ENCODE peak calls at places on chromosomes 12 and 14, in ten cellular contexts. One of them, this sample, is unnamed.

GRCh38 chr12:81668475-81668874 is 90.7 kb downstream of the PPFIA2 start:
- DNase-seq in activated T-helper 9 cell treated with anti-CD3 and anti-CD28 coated beads, Interleukin-2, amount 50 U/mL, for 16 hours: no peak
- DNase-seq in T-cell: no peak
- DNase-seq in T-helper 2 cell: no peak
- DNase-seq in Right ventricle myocardium superior: no peak
- DNase-seq in foreskin fibroblast: no peak
- DNase-seq in lower lobe of right lung: no peak
- DNase-seq in cardiac muscle cell: peak; percentile 89
- DNase-seq in activated T-helper 1 cell treated with anti-CD3 and anti-CD28 coated beads, Interleukin-2, amount 50 U/mL, for 16 hours: no peak
- DNase-seq in effector memory CD4-positive, alpha-beta T cell: no peak
- DNase-seq in this sample: peak; percentile 77

GRCh38 chr12:57454566-57455373 is at the start of gene INHBE:
- DNase-seq in activated T-helper 9 cell treated with anti-CD3 and anti-CD28 coated beads, Interleukin-2, amount 50 U/mL, for 16 hours: no peak
- DNase-seq in T-cell: no peak
- DNase-seq in T-helper 2 cell: no peak
- DNase-seq in Right ventricle myocardium superior: no peak
- DNase-seq in foreskin fibroblast: peak; percentile 80
- DNase-seq in lower lobe of right lung: no peak
- DNase-seq in cardiac muscle cell: peak; percentile 89
- DNase-seq in activated T-helper 1 cell treated with anti-CD3 and anti-CD28 coated beads, Interleukin-2, amount 50 U/mL, for 16 hours: no peak
- DNase-seq in effector memory CD4-positive, alpha-beta T cell: no peak
- DNase-seq in this sample: no peak

GRCh38 chr14:49882826-49883694 is 9.8 kb upstream of the ARF6 start:
- DNase-seq in activated T-helper 9 cell treated with anti-CD3 and anti-CD28 coated beads, Interleukin-2, amount 50 U/mL, for 16 hours: no peak
- DNase-seq in T-cell: no peak
- DNase-seq in T-helper 2 cell: no peak
- DNase-seq in Right ventricle myocardium superior: no peak
- DNase-seq in foreskin fibroblast: no peak
- DNase-seq in lower lobe of right lung: no peak
- DNase-seq in cardiac muscle cell: no peak
- DNase-seq in activated T-helper 1 cell treated with anti-CD3 and anti-CD28 coated beads, Interleukin-2, amount 50 U/mL, for 16 hours: no peak
- DNase-seq in effector memory CD4-positive, alpha-beta T cell: no peak
- DNase-seq in this sample: peak; percentile 63

GRCh38 chr14:44846232-44846824 is 115.4 kb downstream of the KLHL28 start:
- DNase-seq in activated T-helper 9 cell treated with anti-CD3 and anti-CD28 coated beads, Interleukin-2, amount 50 U/mL, for 16 hours: no peak
- DNase-seq in T-cell: no peak
- DNase-seq in T-helper 2 cell: no peak
- DNase-seq in Right ventricle myocardium superior: no peak
- DNase-seq in foreskin fibroblast: peak; percentile 10
- DNase-seq in lower lobe of right lung: no peak
- DNase-seq in cardiac muscle cell: peak; percentile 72
- DNase-seq in activated T-helper 1 cell treated with anti-CD3 and anti-CD28 coated beads, Interleukin-2, amount 50 U/mL, for 16 hours: no peak
- DNase-seq in effector memory CD4-positive, alpha-beta T cell: no peak
- DNase-seq in this sample: peak; percentile 23

GRCh38 chr14:38391334-38391733 is 135.4 kb upstream of the CLEC14A start:
- DNase-seq in activated T-helper 9 cell treated with anti-CD3 and anti-CD28 coated beads, Interleukin-2, amount 50 U/mL, for 16 hours: no peak
- DNase-seq in T-cell: no peak
- DNase-seq in T-helper 2 cell: no peak
- DNase-seq in Right ventricle myocardium superior: no peak
- DNase-seq in foreskin fibroblast: peak; percentile 56
- DNase-seq in lower lobe of right lung: no peak
- DNase-seq in cardiac muscle cell: peak; percentile 56
- DNase-seq in activated T-helper 1 cell treated with anti-CD3 and anti-CD28 coated beads, Interleukin-2, amount 50 U/mL, for 16 hours: no peak
- DNase-seq in effector memory CD4-positive, alpha-beta T cell: no peak
- DNase-seq in this sample: no peak

GRCh38 chr12:6231359-6232268 is 31.4 kb downstream of the CD9 start:
- DNase-seq in activated T-helper 9 cell treated with anti-CD3 and anti-CD28 coated beads, Interleukin-2, amount 50 U/mL, for 16 hours: no peak
- DNase-seq in T-cell: no peak
- DNase-seq in T-helper 2 cell: no peak
- DNase-seq in Right ventricle myocardium superior: no peak
- DNase-seq in foreskin fibroblast: peak; percentile 51
- DNase-seq in lower lobe of right lung: no peak
- DNase-seq in cardiac muscle cell: no peak
- DNase-seq in activated T-helper 1 cell treated with anti-CD3 and anti-CD28 coated beads, Interleukin-2, amount 50 U/mL, for 16 hours: no peak
- DNase-seq in effector memory CD4-positive, alpha-beta T cell: no peak
- DNase-seq in this sample: no peak

GRCh38 chr12:2261708-2262107 is 208.9 kb downstream of the CACNA1C start:
- DNase-seq in activated T-helper 9 cell treated with anti-CD3 and anti-CD28 coated beads, Interleukin-2, amount 50 U/mL, for 16 hours: no peak
- DNase-seq in T-cell: no peak
- DNase-seq in T-helper 2 cell: no peak
- DNase-seq in Right ventricle myocardium superior: no peak
- DNase-seq in foreskin fibroblast: no peak
- DNase-seq in lower lobe of right lung: no peak
- DNase-seq in cardiac muscle cell: no peak
- DNase-seq in activated T-helper 1 cell treated with anti-CD3 and anti-CD28 coated beads, Interleukin-2, amount 50 U/mL, for 16 hours: no peak
- DNase-seq in effector memory CD4-positive, alpha-beta T cell: no peak
- DNase-seq in this sample: no peak

GRCh38 chr12:102232446-102232845 is 34.8 kb upstream of the PMCH start:
- DNase-seq in activated T-helper 9 cell treated with anti-CD3 and anti-CD28 coated beads, Interleukin-2, amount 50 U/mL, for 16 hours: no peak
- DNase-seq in T-cell: no peak
- DNase-seq in T-helper 2 cell: no peak
- DNase-seq in Right ventricle myocardium superior: no peak
- DNase-seq in foreskin fibroblast: peak; percentile 32
- DNase-seq in lower lobe of right lung: no peak
- DNase-seq in cardiac muscle cell: peak; percentile 4
- DNase-seq in activated T-helper 1 cell treated with anti-CD3 and anti-CD28 coated beads, Interleukin-2, amount 50 U/mL, for 16 hours: no peak
- DNase-seq in effector memory CD4-positive, alpha-beta T cell: no peak
- DNase-seq in this sample: no peak

GRCh38 chr12:121131941-121132341 is 735 bp upstream of the P2RX7 start:
- DNase-seq in activated T-helper 9 cell treated with anti-CD3 and anti-CD28 coated beads, Interleukin-2, amount 50 U/mL, for 16 hours: no peak
- DNase-seq in T-cell: no peak
- DNase-seq in T-helper 2 cell: no peak
- DNase-seq in Right ventricle myocardium superior: no peak
- DNase-seq in foreskin fibroblast: no peak
- DNase-seq in lower lobe of right lung: no peak
- DNase-seq in cardiac muscle cell: no peak
- DNase-seq in activated T-helper 1 cell treated with anti-CD3 and anti-CD28 coated beads, Interleukin-2, amount 50 U/mL, for 16 hours: no peak
- DNase-seq in effector memory CD4-positive, alpha-beta T cell: no peak
- DNase-seq in this sample: no peak

GRCh38 chr12:54359762-54360351 is 4.4 kb downstream of the GPR84 start:
- DNase-seq in activated T-helper 9 cell treated with anti-CD3 and anti-CD28 coated beads, Interleukin-2, amount 50 U/mL, for 16 hours: no peak
- DNase-seq in T-cell: no peak
- DNase-seq in T-helper 2 cell: no peak
- DNase-seq in Right ventricle myocardium superior: no peak
- DNase-seq in foreskin fibroblast: no peak
- DNase-seq in lower lobe of right lung: no peak
- DNase-seq in cardiac muscle cell: no peak
- DNase-seq in activated T-helper 1 cell treated with anti-CD3 and anti-CD28 coated beads, Interleukin-2, amount 50 U/mL, for 16 hours: no peak
- DNase-seq in effector memory CD4-positive, alpha-beta T cell: no peak
- DNase-seq in this sample: no peak

GRCh38 chr12:57235012-57235727 is 5.7 kb downstream of the SHMT2 start:
- DNase-seq in activated T-helper 9 cell treated with anti-CD3 and anti-CD28 coated beads, Interleukin-2, amount 50 U/mL, for 16 hours: no peak
- DNase-seq in T-cell: no peak
- DNase-seq in T-helper 2 cell: no peak
- DNase-seq in Right ventricle myocardium superior: peak; percentile 81
- DNase-seq in foreskin fibroblast: no peak
- DNase-seq in lower lobe of right lung: peak; percentile 45
- DNase-seq in cardiac muscle cell: peak; percentile 82
- DNase-seq in activated T-helper 1 cell treated with anti-CD3 and anti-CD28 coated beads, Interleukin-2, amount 50 U/mL, for 16 hours: no peak
- DNase-seq in effector memory CD4-positive, alpha-beta T cell: no peak
- DNase-seq in this sample: no peak

GRCh38 chr12:130468186-130468585 is 130.5 kb downstream of the PIWIL1 start:
- DNase-seq in activated T-helper 9 cell treated with anti-CD3 and anti-CD28 coated beads, Interleukin-2, amount 50 U/mL, for 16 hours: no peak
- DNase-seq in T-cell: no peak
- DNase-seq in T-helper 2 cell: no peak
- DNase-seq in Right ventricle myocardium superior: no peak
- DNase-seq in foreskin fibroblast: no peak
- DNase-seq in lower lobe of right lung: no peak
- DNase-seq in cardiac muscle cell: no peak
- DNase-seq in activated T-helper 1 cell treated with anti-CD3 and anti-CD28 coated beads, Interleukin-2, amount 50 U/mL, for 16 hours: no peak
- DNase-seq in effector memory CD4-positive, alpha-beta T cell: no peak
- DNase-seq in this sample: no peak

GRCh38 chr14:89509891-89510290 is 92.9 kb upstream of the FOXN3 start:
- DNase-seq in activated T-helper 9 cell treated with anti-CD3 and anti-CD28 coated beads, Interleukin-2, amount 50 U/mL, for 16 hours: no peak
- DNase-seq in T-cell: no peak
- DNase-seq in T-helper 2 cell: no peak
- DNase-seq in Right ventricle myocardium superior: no peak
- DNase-seq in foreskin fibroblast: peak; percentile 30
- DNase-seq in lower lobe of right lung: no peak
- DNase-seq in cardiac muscle cell: peak; percentile 63
- DNase-seq in activated T-helper 1 cell treated with anti-CD3 and anti-CD28 coated beads, Interleukin-2, amount 50 U/mL, for 16 hours: no peak
- DNase-seq in effector memory CD4-positive, alpha-beta T cell: no peak
- DNase-seq in this sample: no peak

GRCh38 chr12:27552886-27553560 is 29.0 kb downstream of the PPFIBP1 start:
- DNase-seq in activated T-helper 9 cell treated with anti-CD3 and anti-CD28 coated beads, Interleukin-2, amount 50 U/mL, for 16 hours: no peak
- DNase-seq in T-cell: no peak
- DNase-seq in T-helper 2 cell: no peak
- DNase-seq in Right ventricle myocardium superior: no peak
- DNase-seq in foreskin fibroblast: no peak
- DNase-seq in lower lobe of right lung: no peak
- DNase-seq in cardiac muscle cell: no peak
- DNase-seq in activated T-helper 1 cell treated with anti-CD3 and anti-CD28 coated beads, Interleukin-2, amount 50 U/mL, for 16 hours: no peak
- DNase-seq in effector memory CD4-positive, alpha-beta T cell: no peak
- DNase-seq in this sample: no peak

GRCh38 chr12:2998789-2999264 is 39.6 kb downstream of the TEAD4 start:
- DNase-seq in activated T-helper 9 cell treated with anti-CD3 and anti-CD28 coated beads, Interleukin-2, amount 50 U/mL, for 16 hours: no peak
- DNase-seq in T-cell: no peak
- DNase-seq in T-helper 2 cell: no peak
- DNase-seq in Right ventricle myocardium superior: peak; percentile 63
- DNase-seq in foreskin fibroblast: peak; percentile 71
- DNase-seq in lower lobe of right lung: no peak
- DNase-seq in cardiac muscle cell: peak; percentile 72
- DNase-seq in activated T-helper 1 cell treated with anti-CD3 and anti-CD28 coated beads, Interleukin-2, amount 50 U/mL, for 16 hours: no peak
- DNase-seq in effector memory CD4-positive, alpha-beta T cell: no peak
- DNase-seq in this sample: no peak

GRCh38 chr12:104058796-104059195 is 5.5 kb upstream of the HCFC2 start:
- DNase-seq in activated T-helper 9 cell treated with anti-CD3 and anti-CD28 coated beads, Interleukin-2, amount 50 U/mL, for 16 hours: no peak
- DNase-seq in T-cell: no peak
- DNase-seq in T-helper 2 cell: no peak
- DNase-seq in Right ventricle myocardium superior: no peak
- DNase-seq in foreskin fibroblast: no peak
- DNase-seq in lower lobe of right lung: no peak
- DNase-seq in cardiac muscle cell: no peak
- DNase-seq in activated T-helper 1 cell treated with anti-CD3 and anti-CD28 coated beads, Interleukin-2, amount 50 U/mL, for 16 hours: no peak
- DNase-seq in effector memory CD4-positive, alpha-beta T cell: no peak
- DNase-seq in this sample: peak; percentile 84

GRCh38 chr12:28937196-28937595 is 211.9 kb upstream of the FAR2 start:
- DNase-seq in activated T-helper 9 cell treated with anti-CD3 and anti-CD28 coated beads, Interleukin-2, amount 50 U/mL, for 16 hours: no peak
- DNase-seq in T-cell: no peak
- DNase-seq in T-helper 2 cell: no peak
- DNase-seq in Right ventricle myocardium superior: no peak
- DNase-seq in foreskin fibroblast: peak; percentile 40
- DNase-seq in lower lobe of right lung: no peak
- DNase-seq in cardiac muscle cell: peak; percentile 49
- DNase-seq in activated T-helper 1 cell treated with anti-CD3 and anti-CD28 coated beads, Interleukin-2, amount 50 U/mL, for 16 hours: no peak
- DNase-seq in effector memory CD4-positive, alpha-beta T cell: no peak
- DNase-seq in this sample: peak; percentile 89

GRCh38 chr12:116609715-116610114 is 50.5 kb downstream of the MAP1LC3B2 start:
- DNase-seq in activated T-helper 9 cell treated with anti-CD3 and anti-CD28 coated beads, Interleukin-2, amount 50 U/mL, for 16 hours: no peak
- DNase-seq in T-cell: no peak
- DNase-seq in T-helper 2 cell: no peak
- DNase-seq in Right ventricle myocardium superior: no peak
- DNase-seq in foreskin fibroblast: no peak
- DNase-seq in lower lobe of right lung: no peak
- DNase-seq in cardiac muscle cell: no peak
- DNase-seq in activated T-helper 1 cell treated with anti-CD3 and anti-CD28 coated beads, Interleukin-2, amount 50 U/mL, for 16 hours: no peak
- DNase-seq in effector memory CD4-positive, alpha-beta T cell: no peak
- DNase-seq in this sample: no peak

GRCh38 chr14:86012391-86012790 is 482.4 kb downstream of the FLRT2 start:
- DNase-seq in activated T-helper 9 cell treated with anti-CD3 and anti-CD28 coated beads, Interleukin-2, amount 50 U/mL, for 16 hours: no peak
- DNase-seq in T-cell: no peak
- DNase-seq in T-helper 2 cell: no peak
- DNase-seq in Right ventricle myocardium superior: no peak
- DNase-seq in foreskin fibroblast: no peak
- DNase-seq in lower lobe of right lung: no peak
- DNase-seq in cardiac muscle cell: no peak
- DNase-seq in activated T-helper 1 cell treated with anti-CD3 and anti-CD28 coated beads, Interleukin-2, amount 50 U/mL, for 16 hours: no peak
- DNase-seq in effector memory CD4-positive, alpha-beta T cell: no peak
- DNase-seq in this sample: no peak

GRCh38 chr12:32400114-32400672 is 835 bp downstream of the FGD4 start:
- DNase-seq in activated T-helper 9 cell treated with anti-CD3 and anti-CD28 coated beads, Interleukin-2, amount 50 U/mL, for 16 hours: no peak
- DNase-seq in T-cell: no peak
- DNase-seq in T-helper 2 cell: no peak
- DNase-seq in Right ventricle myocardium superior: no peak
- DNase-seq in foreskin fibroblast: no peak
- DNase-seq in lower lobe of right lung: no peak
- DNase-seq in cardiac muscle cell: no peak
- DNase-seq in activated T-helper 1 cell treated with anti-CD3 and anti-CD28 coated beads, Interleukin-2, amount 50 U/mL, for 16 hours: no peak
- DNase-seq in effector memory CD4-positive, alpha-beta T cell: no peak
- DNase-seq in this sample: no peak

GRCh38 chr14:34833545-34834523 is 41.3 kb downstream of the BAZ1A start:
- DNase-seq in activated T-helper 9 cell treated with anti-CD3 and anti-CD28 coated beads, Interleukin-2, amount 50 U/mL, for 16 hours: no peak
- DNase-seq in T-cell: no peak
- DNase-seq in T-helper 2 cell: no peak
- DNase-seq in Right ventricle myocardium superior: no peak
- DNase-seq in foreskin fibroblast: no peak
- DNase-seq in lower lobe of right lung: no peak
- DNase-seq in cardiac muscle cell: peak; percentile 38
- DNase-seq in activated T-helper 1 cell treated with anti-CD3 and anti-CD28 coated beads, Interleukin-2, amount 50 U/mL, for 16 hours: no peak
- DNase-seq in effector memory CD4-positive, alpha-beta T cell: no peak
- DNase-seq in this sample: no peak

GRCh38 chr14:104562606-104563005 is 17.0 kb upstream of the C14orf180 start:
- DNase-seq in activated T-helper 9 cell treated with anti-CD3 and anti-CD28 coated beads, Interleukin-2, amount 50 U/mL, for 16 hours: no peak
- DNase-seq in T-cell: no peak
- DNase-seq in T-helper 2 cell: no peak
- DNase-seq in Right ventricle myocardium superior: peak; percentile 28
- DNase-seq in foreskin fibroblast: no peak
- DNase-seq in lower lobe of right lung: no peak
- DNase-seq in cardiac muscle cell: no peak
- DNase-seq in activated T-helper 1 cell treated with anti-CD3 and anti-CD28 coated beads, Interleukin-2, amount 50 U/mL, for 16 hours: no peak
- DNase-seq in effector memory CD4-positive, alpha-beta T cell: no peak
- DNase-seq in this sample: no peak

GRCh38 chr12:96452271-96452922 is 37.0 kb upstream of the CFAP54 start:
- DNase-seq in activated T-helper 9 cell treated with anti-CD3 and anti-CD28 coated beads, Interleukin-2, amount 50 U/mL, for 16 hours: no peak
- DNase-seq in T-cell: no peak
- DNase-seq in T-helper 2 cell: no peak
- DNase-seq in Right ventricle myocardium superior: no peak
- DNase-seq in foreskin fibroblast: no peak
- DNase-seq in lower lobe of right lung: no peak
- DNase-seq in cardiac muscle cell: no peak
- DNase-seq in activated T-helper 1 cell treated with anti-CD3 and anti-CD28 coated beads, Interleukin-2, amount 50 U/mL, for 16 hours: no peak
- DNase-seq in effector memory CD4-positive, alpha-beta T cell: no peak
- DNase-seq in this sample: peak; percentile 27

GRCh38 chr12:65891987-65892481 is 67.8 kb downstream of the HMGA2 start:
- DNase-seq in activated T-helper 9 cell treated with anti-CD3 and anti-CD28 coated beads, Interleukin-2, amount 50 U/mL, for 16 hours: no peak
- DNase-seq in T-cell: no peak
- DNase-seq in T-helper 2 cell: no peak
- DNase-seq in Right ventricle myocardium superior: peak; percentile 75
- DNase-seq in foreskin fibroblast: peak; percentile 97
- DNase-seq in lower lobe of right lung: no peak
- DNase-seq in cardiac muscle cell: peak; percentile 98
- DNase-seq in activated T-helper 1 cell treated with anti-CD3 and anti-CD28 coated beads, Interleukin-2, amount 50 U/mL, for 16 hours: no peak
- DNase-seq in effector memory CD4-positive, alpha-beta T cell: no peak
- DNase-seq in this sample: peak; percentile 96

GRCh38 chr12:107444771-107445170 is 240.8 kb upstream of the PWP1 start:
- DNase-seq in activated T-helper 9 cell treated with anti-CD3 and anti-CD28 coated beads, Interleukin-2, amount 50 U/mL, for 16 hours: no peak
- DNase-seq in T-cell: no peak
- DNase-seq in T-helper 2 cell: no peak
- DNase-seq in Right ventricle myocardium superior: no peak
- DNase-seq in foreskin fibroblast: no peak
- DNase-seq in lower lobe of right lung: no peak
- DNase-seq in cardiac muscle cell: no peak
- DNase-seq in activated T-helper 1 cell treated with anti-CD3 and anti-CD28 coated beads, Interleukin-2, amount 50 U/mL, for 16 hours: no peak
- DNase-seq in effector memory CD4-positive, alpha-beta T cell: no peak
- DNase-seq in this sample: no peak

GRCh38 chr14:54106802-54107377 is 150.3 kb upstream of the BMP4 start:
- DNase-seq in activated T-helper 9 cell treated with anti-CD3 and anti-CD28 coated beads, Interleukin-2, amount 50 U/mL, for 16 hours: no peak
- DNase-seq in T-cell: no peak
- DNase-seq in T-helper 2 cell: no peak
- DNase-seq in Right ventricle myocardium superior: no peak
- DNase-seq in foreskin fibroblast: no peak
- DNase-seq in lower lobe of right lung: no peak
- DNase-seq in cardiac muscle cell: peak; percentile 71
- DNase-seq in activated T-helper 1 cell treated with anti-CD3 and anti-CD28 coated beads, Interleukin-2, amount 50 U/mL, for 16 hours: no peak
- DNase-seq in effector memory CD4-positive, alpha-beta T cell: no peak
- DNase-seq in this sample: peak; percentile 39

GRCh38 chr12:105480162-105480561 is 149.7 kb downstream of the C12orf75 start:
- DNase-seq in activated T-helper 9 cell treated with anti-CD3 and anti-CD28 coated beads, Interleukin-2, amount 50 U/mL, for 16 hours: no peak
- DNase-seq in T-cell: no peak
- DNase-seq in T-helper 2 cell: no peak
- DNase-seq in Right ventricle myocardium superior: no peak
- DNase-seq in foreskin fibroblast: peak; percentile 30
- DNase-seq in lower lobe of right lung: no peak
- DNase-seq in cardiac muscle cell: no peak
- DNase-seq in activated T-helper 1 cell treated with anti-CD3 and anti-CD28 coated beads, Interleukin-2, amount 50 U/mL, for 16 hours: no peak
- DNase-seq in effector memory CD4-positive, alpha-beta T cell: no peak
- DNase-seq in this sample: no peak

GRCh38 chr14:101255765-101256125 is 305.6 kb upstream of the DIO3 start:
- DNase-seq in activated T-helper 9 cell treated with anti-CD3 and anti-CD28 coated beads, Interleukin-2, amount 50 U/mL, for 16 hours: no peak
- DNase-seq in T-cell: no peak
- DNase-seq in T-helper 2 cell: no peak
- DNase-seq in Right ventricle myocardium superior: no peak
- DNase-seq in foreskin fibroblast: no peak
- DNase-seq in lower lobe of right lung: no peak
- DNase-seq in cardiac muscle cell: no peak
- DNase-seq in activated T-helper 1 cell treated with anti-CD3 and anti-CD28 coated beads, Interleukin-2, amount 50 U/mL, for 16 hours: no peak
- DNase-seq in effector memory CD4-positive, alpha-beta T cell: no peak
- DNase-seq in this sample: no peak

This sample was measured in foreskin keratinocyte.